ENCODE peak calls at places on chromosome 13, in seven cellular contexts. One of them, this sample, is unnamed.

GRCh38 chr13:83508905-83509304 is 373.4 kb downstream of the SLITRK1 start:
- DNase-seq in GM12891: no peak
- DNase-seq in breast epithelium: no peak
- DNase-seq in upper lobe of left lung: no peak
- DNase-seq in HL-60: no peak
- DNase-seq in vagina: no peak
- DNase-seq in endothelial cell of umbilical vein: no peak
- DNase-seq in this sample: no peak

GRCh38 chr13:26377038-26377437 is 123.1 kb downstream of the CDK8 start:
- DNase-seq in GM12891: no peak
- DNase-seq in HL-60: peak; percentile 10
- DNase-seq in upper lobe of left lung: no peak
- DNase-seq in endothelial cell of umbilical vein: peak; percentile 20
- DNase-seq in vagina: no peak
- DNase-seq in breast epithelium: no peak
- DNase-seq in this sample: no peak

GRCh38 chr13:98892821-98893220 is 85.0 kb downstream of the DOCK9 start:
- DNase-seq in upper lobe of left lung: no peak
- DNase-seq in endothelial cell of umbilical vein: peak; percentile 40
- DNase-seq in vagina: no peak
- DNase-seq in GM12891: no peak
- DNase-seq in breast epithelium: no peak
- DNase-seq in HL-60: no peak
- DNase-seq in this sample: no peak

GRCh38 chr13:22915442-22916082 is 265.2 kb upstream of the SGCG start:
- DNase-seq in breast epithelium: no peak
- DNase-seq in GM12891: peak; percentile 35
- DNase-seq in upper lobe of left lung: peak; percentile 90
- DNase-seq in endothelial cell of umbilical vein: peak; percentile 9
- DNase-seq in HL-60: no peak
- DNase-seq in vagina: no peak
- DNase-seq in this sample: no peak

GRCh38 chr13:110907951-110908898 is 6.6 kb downstream of the ANKRD10 start:
- DNase-seq in upper lobe of left lung: no peak
- DNase-seq in breast epithelium: peak; percentile 91
- DNase-seq in GM12891: no peak
- DNase-seq in endothelial cell of umbilical vein: peak; percentile 24
- DNase-seq in HL-60: no peak
- DNase-seq in vagina: no peak
- DNase-seq in this sample: no peak

GRCh38 chr13:78147905-78148304 is 229.3 kb upstream of the EDNRB start:
- DNase-seq in endothelial cell of umbilical vein: peak; percentile 75
- DNase-seq in breast epithelium: no peak
- DNase-seq in vagina: no peak
- DNase-seq in upper lobe of left lung: no peak
- DNase-seq in GM12891: no peak
- DNase-seq in HL-60: no peak
- DNase-seq in this sample: no peak

GRCh38 chr13:113815151-113816058 is 48.5 kb downstream of the GAS6 start:
- DNase-seq in endothelial cell of umbilical vein: peak; percentile 6
- DNase-seq in breast epithelium: no peak
- DNase-seq in vagina: no peak
- DNase-seq in upper lobe of left lung: peak; percentile 59
- DNase-seq in GM12891: no peak
- DNase-seq in HL-60: peak; percentile 32
- DNase-seq in this sample: peak; percentile 84

GRCh38 chr13:52695856-52696255 is 43.2 kb downstream of the SUGT1 start:
- DNase-seq in GM12891: no peak
- DNase-seq in HL-60: peak; percentile 11
- DNase-seq in endothelial cell of umbilical vein: no peak
- DNase-seq in upper lobe of left lung: no peak
- DNase-seq in vagina: no peak
- DNase-seq in breast epithelium: no peak
- DNase-seq in this sample: no peak

GRCh38 chr13:20294497-20294896 is 62.4 kb upstream of the GJB6 start:
- DNase-seq in GM12891: no peak
- DNase-seq in HL-60: no peak
- DNase-seq in breast epithelium: no peak
- DNase-seq in vagina: no peak
- DNase-seq in upper lobe of left lung: no peak
- DNase-seq in endothelial cell of umbilical vein: no peak
- DNase-seq in this sample: no peak

GRCh38 chr13:41682766-41683165 is 225.4 kb downstream of the RGCC start:
- DNase-seq in vagina: no peak
- DNase-seq in upper lobe of left lung: no peak
- DNase-seq in breast epithelium: no peak
- DNase-seq in GM12891: no peak
- DNase-seq in HL-60: no peak
- DNase-seq in endothelial cell of umbilical vein: no peak
- DNase-seq in this sample: no peak

GRCh38 chr13:33186851-33187250 is 98.7 kb downstream of the STARD13 start:
- DNase-seq in GM12891: no peak
- DNase-seq in HL-60: peak; percentile 14
- DNase-seq in vagina: no peak
- DNase-seq in endothelial cell of umbilical vein: peak; percentile 89
- DNase-seq in upper lobe of left lung: no peak
- DNase-seq in breast epithelium: no peak
- DNase-seq in this sample: no peak

GRCh38 chr13:106570354-106570822 is 2.5 kb upstream of the ARGLU1 start:
- DNase-seq in GM12891: no peak
- DNase-seq in breast epithelium: peak; percentile 88
- DNase-seq in vagina: no peak
- DNase-seq in upper lobe of left lung: peak; percentile 20
- DNase-seq in HL-60: no peak
- DNase-seq in endothelial cell of umbilical vein: peak; percentile 90
- DNase-seq in this sample: peak; percentile 89

GRCh38 chr13:98014766-98015165 is 61.3 kb downstream of the IPO5 start:
- DNase-seq in breast epithelium: no peak
- DNase-seq in upper lobe of left lung: no peak
- DNase-seq in endothelial cell of umbilical vein: peak; percentile 59
- DNase-seq in GM12891: no peak
- DNase-seq in vagina: no peak
- DNase-seq in HL-60: no peak
- DNase-seq in this sample: no peak

GRCh38 chr13:33262997-33263396 is 22.6 kb downstream of the STARD13 start:
- DNase-seq in GM12891: no peak
- DNase-seq in upper lobe of left lung: no peak
- DNase-seq in HL-60: no peak
- DNase-seq in breast epithelium: no peak
- DNase-seq in endothelial cell of umbilical vein: no peak
- DNase-seq in vagina: no peak
- DNase-seq in this sample: no peak

GRCh38 chr13:68440874-68441273 is 1210.7 kb upstream of the PCDH9 start:
- DNase-seq in endothelial cell of umbilical vein: no peak
- DNase-seq in breast epithelium: no peak
- DNase-seq in vagina: no peak
- DNase-seq in GM12891: no peak
- DNase-seq in upper lobe of left lung: no peak
- DNase-seq in HL-60: no peak
- DNase-seq in this sample: no peak

GRCh38 chr13:24511019-24511823 is 1.4 kb downstream of the PARP4 start:
- DNase-seq in HL-60: peak; percentile 17
- DNase-seq in endothelial cell of umbilical vein: peak; percentile 85
- DNase-seq in vagina: no peak
- DNase-seq in upper lobe of left lung: no peak
- DNase-seq in GM12891: peak; percentile 32
- DNase-seq in breast epithelium: peak; percentile 22
- DNase-seq in this sample: peak; percentile 81

GRCh38 chr13:44331912-44332840 is 41.4 kb upstream of the SERP2 start:
- DNase-seq in vagina: no peak
- DNase-seq in breast epithelium: no peak
- DNase-seq in endothelial cell of umbilical vein: peak; percentile 59
- DNase-seq in upper lobe of left lung: no peak
- DNase-seq in GM12891: no peak
- DNase-seq in HL-60: no peak
- DNase-seq in this sample: no peak

GRCh38 chr13:100269837-100270236 is 180.9 kb downstream of the PCCA start:
- DNase-seq in HL-60: peak; percentile 6
- DNase-seq in upper lobe of left lung: no peak
- DNase-seq in GM12891: no peak
- DNase-seq in vagina: no peak
- DNase-seq in endothelial cell of umbilical vein: peak; percentile 93
- DNase-seq in breast epithelium: peak; percentile 28
- DNase-seq in this sample: no peak

GRCh38 chr13:113123226-113124150 is 889 bp downstream of the F10 start:
- DNase-seq in endothelial cell of umbilical vein: no peak
- DNase-seq in breast epithelium: no peak
- DNase-seq in vagina: peak; percentile 85
- DNase-seq in GM12891: no peak
- DNase-seq in upper lobe of left lung: no peak
- DNase-seq in HL-60: no peak
- DNase-seq in this sample: peak; percentile 73

GRCh38 chr13:20303636-20304035 is 71.5 kb upstream of the GJB6 start:
- DNase-seq in breast epithelium: no peak
- DNase-seq in HL-60: no peak
- DNase-seq in vagina: no peak
- DNase-seq in GM12891: no peak
- DNase-seq in upper lobe of left lung: no peak
- DNase-seq in endothelial cell of umbilical vein: no peak
- DNase-seq in this sample: no peak

GRCh38 chr13:101529419-101529818 is 76.9 kb downstream of the ITGBL1 start:
- DNase-seq in upper lobe of left lung: no peak
- DNase-seq in GM12891: no peak
- DNase-seq in breast epithelium: peak; percentile 37
- DNase-seq in vagina: no peak
- DNase-seq in HL-60: no peak
- DNase-seq in endothelial cell of umbilical vein: no peak
- DNase-seq in this sample: no peak

GRCh38 chr13:44243198-44243852 is 130.3 kb upstream of the SERP2 start:
- DNase-seq in breast epithelium: peak; percentile 45
- DNase-seq in GM12891: no peak
- DNase-seq in vagina: no peak
- DNase-seq in endothelial cell of umbilical vein: peak; percentile 92
- DNase-seq in HL-60: no peak
- DNase-seq in upper lobe of left lung: no peak
- DNase-seq in this sample: no peak

GRCh38 chr13:110023729-110024645 is 237.6 kb upstream of the IRS2 start:
- DNase-seq in upper lobe of left lung: no peak
- DNase-seq in GM12891: no peak
- DNase-seq in breast epithelium: no peak
- DNase-seq in endothelial cell of umbilical vein: no peak
- DNase-seq in HL-60: no peak
- DNase-seq in vagina: no peak
- DNase-seq in this sample: no peak

GRCh38 chr13:36207672-36208071 is 6.7 kb downstream of the SOHLH2 start:
- DNase-seq in breast epithelium: no peak
- DNase-seq in upper lobe of left lung: no peak
- DNase-seq in GM12891: no peak
- DNase-seq in vagina: no peak
- DNase-seq in endothelial cell of umbilical vein: no peak
- DNase-seq in HL-60: no peak
- DNase-seq in this sample: no peak

DNA sequence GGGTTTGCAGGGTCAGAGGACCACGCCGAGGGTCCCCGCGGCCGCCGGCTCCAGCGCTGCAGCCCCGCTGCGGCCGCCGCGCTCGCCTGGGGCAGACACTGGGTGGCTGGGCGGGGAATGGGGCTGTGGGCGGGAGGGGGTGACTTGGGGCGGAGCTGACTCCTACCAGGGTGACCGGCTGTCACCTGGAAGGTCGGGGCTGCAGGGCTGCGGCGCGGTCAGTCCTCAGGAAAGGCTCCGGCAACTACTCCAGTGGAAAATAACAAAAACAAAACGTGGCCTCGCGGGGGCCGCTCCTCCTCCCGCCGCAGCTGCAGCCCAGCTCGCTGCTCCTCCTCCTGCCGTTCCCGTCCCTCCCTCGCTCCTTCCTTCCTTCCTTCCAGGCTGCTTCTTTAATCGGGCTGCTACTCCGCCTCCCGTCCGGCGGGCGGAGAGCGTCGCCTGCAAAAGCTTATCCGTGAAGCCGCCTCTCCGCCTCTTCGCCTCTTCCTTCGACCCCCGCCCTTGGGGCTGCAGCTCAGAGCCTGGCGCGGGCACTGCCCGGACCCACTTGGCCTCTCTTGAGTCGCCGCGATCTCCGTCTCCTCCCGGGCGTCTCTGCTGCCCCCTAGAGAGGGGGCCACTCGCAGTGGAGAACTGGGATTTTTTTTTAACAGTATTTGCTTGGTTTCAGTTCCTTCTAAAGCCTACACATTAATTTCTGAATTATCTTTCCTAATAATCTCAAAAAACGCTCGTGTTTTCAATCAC is at the start of gene TBC1D4:
- DNase-seq in vagina: no peak
- DNase-seq in HL-60: peak; percentile 30
- DNase-seq in breast epithelium: peak; percentile 85
- DNase-seq in upper lobe of left lung: peak; percentile 94
- DNase-seq in endothelial cell of umbilical vein: peak; percentile 97
- DNase-seq in GM12891: peak; percentile 54
- DNase-seq in this sample: peak; percentile 92
- TF ChIP-seq POLR2AphosphoS5 in vagina: peak; percentile 80
- TF ChIP-seq POLR2AphosphoS5 in HL-60: peak; percentile 45
- TF ChIP-seq POLR2AphosphoS5 in breast epithelium: peak; percentile 76
- TF ChIP-seq POLR2AphosphoS5 in upper lobe of left lung: no peak
- TF ChIP-seq POLR2AphosphoS5 in endothelial cell of umbilical vein: peak; percentile 81
- TF ChIP-seq POLR2AphosphoS5 in GM12891: no peak
- TF ChIP-seq POLR2AphosphoS5 in this sample: peak; percentile 89

GRCh38 chr13:84962141-84962750 is 837.0 kb downstream of the SLITRK6 start:
- DNase-seq in vagina: no peak
- DNase-seq in upper lobe of left lung: peak; percentile 55
- DNase-seq in endothelial cell of umbilical vein: no peak
- DNase-seq in GM12891: no peak
- DNase-seq in HL-60: no peak
- DNase-seq in breast epithelium: no peak
- DNase-seq in this sample: peak; percentile 56
- TF ChIP-seq POLR2AphosphoS5 in vagina: no peak
- TF ChIP-seq POLR2AphosphoS5 in upper lobe of left lung: no peak
- TF ChIP-seq POLR2AphosphoS5 in endothelial cell of umbilical vein: no peak
- TF ChIP-seq POLR2AphosphoS5 in GM12891: no peak
- TF ChIP-seq POLR2AphosphoS5 in HL-60: no peak
- TF ChIP-seq POLR2AphosphoS5 in breast epithelium: no peak
- TF ChIP-seq POLR2AphosphoS5 in this sample: no peak

GRCh38 chr13:50909605-50910482 is at the start of gene RNASEH2B:
- DNase-seq in HL-60: peak; percentile 71
- DNase-seq in vagina: no peak
- DNase-seq in breast epithelium: peak; percentile 46
- DNase-seq in GM12891: peak; percentile 59
- DNase-seq in endothelial cell of umbilical vein: peak; percentile 47
- DNase-seq in upper lobe of left lung: peak; percentile 96
- DNase-seq in this sample: peak; percentile 94
- TF ChIP-seq POLR2AphosphoS5 in HL-60: peak; percentile 87
- TF ChIP-seq POLR2AphosphoS5 in vagina: peak; percentile 65
- TF ChIP-seq POLR2AphosphoS5 in breast epithelium: no peak
- TF ChIP-seq POLR2AphosphoS5 in GM12891: peak; percentile 73
- TF ChIP-seq POLR2AphosphoS5 in endothelial cell of umbilical vein: peak; percentile 17
- TF ChIP-seq POLR2AphosphoS5 in upper lobe of left lung: peak; percentile 59
- TF ChIP-seq POLR2AphosphoS5 in this sample: peak; percentile 83

GRCh38 chr13:45481688-45482087 is 16.9 kb downstream of the COG3 start:
- DNase-seq in HL-60: no peak
- DNase-seq in endothelial cell of umbilical vein: peak; percentile 29
- DNase-seq in vagina: no peak
- DNase-seq in upper lobe of left lung: no peak
- DNase-seq in GM12891: no peak
- DNase-seq in breast epithelium: no peak
- DNase-seq in this sample: no peak

GRCh38 chr13:45479661-45480060 is 14.9 kb downstream of the COG3 start:
- DNase-seq in vagina: no peak
- DNase-seq in upper lobe of left lung: no peak
- DNase-seq in HL-60: no peak
- DNase-seq in endothelial cell of umbilical vein: no peak
- DNase-seq in GM12891: no peak
- DNase-seq in breast epithelium: no peak
- DNase-seq in this sample: no peak

GRCh38 chr13:45482571-45483173 is 17.9 kb downstream of the COG3 start:
- DNase-seq in HL-60: no peak
- DNase-seq in GM12891: no peak
- DNase-seq in breast epithelium: no peak
- DNase-seq in upper lobe of left lung: no peak
- DNase-seq in vagina: no peak
- DNase-seq in endothelial cell of umbilical vein: peak; percentile 78
- DNase-seq in this sample: no peak
- TF ChIP-seq POLR2AphosphoS5 in HL-60: no peak
- TF ChIP-seq POLR2AphosphoS5 in GM12891: no peak
- TF ChIP-seq POLR2AphosphoS5 in breast epithelium: no peak
- TF ChIP-seq POLR2AphosphoS5 in upper lobe of left lung: no peak
- TF ChIP-seq POLR2AphosphoS5 in vagina: no peak
- TF ChIP-seq POLR2AphosphoS5 in endothelial cell of umbilical vein: no peak
- TF ChIP-seq POLR2AphosphoS5 in this sample: no peak